ENCODE peak calls at places on chromosomes 11 and 22, in ten cellular contexts. One of them, this sample, is unnamed.

GRCh38 chr11:110345756-110346155 is 49.3 kb upstream of the RDX start:
- DNase-seq in MV-4-11: no peak
- DNase-seq in fibroblast of pulmonary artery: no peak
- DNase-seq in thyroid gland: no peak
- DNase-seq in cardiac muscle cell: no peak
- DNase-seq in AG10803: no peak
- DNase-seq in CD4-positive, alpha-beta T cell: no peak
- DNase-seq in T-helper 2 cell treated with Interferon-gamma antibody and Interleukin-4, amounts not matched to agents 5 μg/mL and 100 μg/mL, for 36 hours: peak; percentile 17
- DNase-seq in naive thymus-derived CD8-positive, alpha-beta T cell: no peak
- DNase-seq in D341Med: no peak
- DNase-seq in this sample: peak; percentile 58

GRCh38 chr11:91433284-91434010 is 791.2 kb upstream of the FAT3 start:
- DNase-seq in D341Med: no peak
- DNase-seq in fibroblast of pulmonary artery: no peak
- DNase-seq in thyroid gland: no peak
- DNase-seq in T-helper 2 cell treated with Interferon-gamma antibody and Interleukin-4, amounts not matched to agents 5 μg/mL and 100 μg/mL, for 36 hours: no peak
- DNase-seq in CD4-positive, alpha-beta T cell: no peak
- DNase-seq in AG10803: no peak
- DNase-seq in naive thymus-derived CD8-positive, alpha-beta T cell: no peak
- DNase-seq in cardiac muscle cell: no peak
- DNase-seq in MV-4-11: no peak
- DNase-seq in this sample: no peak

GRCh38 chr11:63729326-63729725 is 39.2 kb downstream of the ZFTA start:
- DNase-seq in thyroid gland: no peak
- DNase-seq in CD4-positive, alpha-beta T cell: no peak
- DNase-seq in AG10803: no peak
- DNase-seq in naive thymus-derived CD8-positive, alpha-beta T cell: no peak
- DNase-seq in cardiac muscle cell: no peak
- DNase-seq in MV-4-11: no peak
- DNase-seq in D341Med: no peak
- DNase-seq in fibroblast of pulmonary artery: no peak
- DNase-seq in T-helper 2 cell treated with Interferon-gamma antibody and Interleukin-4, amounts not matched to agents 5 μg/mL and 100 μg/mL, for 36 hours: no peak
- DNase-seq in this sample: no peak

GRCh38 chr11:6319001-6319878 is 1.1 kb downstream of the CAVIN3 start:
- DNase-seq in naive thymus-derived CD8-positive, alpha-beta T cell: no peak
- DNase-seq in AG10803: peak; percentile 48
- DNase-seq in MV-4-11: no peak
- DNase-seq in cardiac muscle cell: peak; percentile 76
- DNase-seq in thyroid gland: peak; percentile 23
- DNase-seq in D341Med: no peak
- DNase-seq in T-helper 2 cell treated with Interferon-gamma antibody and Interleukin-4, amounts not matched to agents 5 μg/mL and 100 μg/mL, for 36 hours: no peak
- DNase-seq in CD4-positive, alpha-beta T cell: no peak
- DNase-seq in fibroblast of pulmonary artery: peak; percentile 52
- DNase-seq in this sample: peak; percentile 57

GRCh38 chr22:31036671-31037550 is 44.2 kb upstream of the SMTN start:
- DNase-seq in D341Med: peak; percentile 54
- DNase-seq in MV-4-11: no peak
- DNase-seq in naive thymus-derived CD8-positive, alpha-beta T cell: no peak
- DNase-seq in T-helper 2 cell treated with Interferon-gamma antibody and Interleukin-4, amounts not matched to agents 5 μg/mL and 100 μg/mL, for 36 hours: no peak
- DNase-seq in cardiac muscle cell: no peak
- DNase-seq in fibroblast of pulmonary artery: no peak
- DNase-seq in CD4-positive, alpha-beta T cell: no peak
- DNase-seq in thyroid gland: no peak
- DNase-seq in AG10803: peak; percentile 90
- DNase-seq in this sample: no peak

GRCh38 chr22:33918676-33919590 is 1.3 kb downstream of the LARGE1 start:
- DNase-seq in T-helper 2 cell treated with Interferon-gamma antibody and Interleukin-4, amounts not matched to agents 5 μg/mL and 100 μg/mL, for 36 hours: no peak
- DNase-seq in MV-4-11: no peak
- DNase-seq in thyroid gland: no peak
- DNase-seq in cardiac muscle cell: no peak
- DNase-seq in D341Med: no peak
- DNase-seq in CD4-positive, alpha-beta T cell: no peak
- DNase-seq in AG10803: peak; percentile 43
- DNase-seq in fibroblast of pulmonary artery: no peak
- DNase-seq in naive thymus-derived CD8-positive, alpha-beta T cell: no peak
- DNase-seq in this sample: no peak

GRCh38 chr11:62195945-62196344 is 5.9 kb downstream of the SCGB1D1 start:
- DNase-seq in T-helper 2 cell treated with Interferon-gamma antibody and Interleukin-4, amounts not matched to agents 5 μg/mL and 100 μg/mL, for 36 hours: no peak
- DNase-seq in AG10803: no peak
- DNase-seq in D341Med: no peak
- DNase-seq in fibroblast of pulmonary artery: no peak
- DNase-seq in MV-4-11: no peak
- DNase-seq in cardiac muscle cell: no peak
- DNase-seq in naive thymus-derived CD8-positive, alpha-beta T cell: no peak
- DNase-seq in thyroid gland: no peak
- DNase-seq in CD4-positive, alpha-beta T cell: no peak
- DNase-seq in this sample: no peak

GRCh38 chr22:24230911-24231656 is 13.8 kb downstream of the GGT5 start:
- DNase-seq in MV-4-11: no peak
- DNase-seq in cardiac muscle cell: peak; percentile 36
- DNase-seq in fibroblast of pulmonary artery: no peak
- DNase-seq in naive thymus-derived CD8-positive, alpha-beta T cell: peak; percentile 60
- DNase-seq in thyroid gland: peak; percentile 36
- DNase-seq in CD4-positive, alpha-beta T cell: peak; percentile 58
- DNase-seq in D341Med: peak; percentile 77
- DNase-seq in AG10803: no peak
- DNase-seq in T-helper 2 cell treated with Interferon-gamma antibody and Interleukin-4, amounts not matched to agents 5 μg/mL and 100 μg/mL, for 36 hours: peak; percentile 42
- DNase-seq in this sample: peak; percentile 32

GRCh38 chr11:131845255-131845654 is 474.8 kb downstream of the NTM start:
- DNase-seq in naive thymus-derived CD8-positive, alpha-beta T cell: no peak
- DNase-seq in T-helper 2 cell treated with Interferon-gamma antibody and Interleukin-4, amounts not matched to agents 5 μg/mL and 100 μg/mL, for 36 hours: no peak
- DNase-seq in MV-4-11: no peak
- DNase-seq in thyroid gland: no peak
- DNase-seq in AG10803: no peak
- DNase-seq in D341Med: no peak
- DNase-seq in CD4-positive, alpha-beta T cell: no peak
- DNase-seq in fibroblast of pulmonary artery: no peak
- DNase-seq in cardiac muscle cell: no peak
- DNase-seq in this sample: no peak

GRCh38 chr11:13143486-13144297 is 133.9 kb upstream of the BMAL1 start:
- DNase-seq in naive thymus-derived CD8-positive, alpha-beta T cell: no peak
- DNase-seq in fibroblast of pulmonary artery: no peak
- DNase-seq in cardiac muscle cell: no peak
- DNase-seq in thyroid gland: no peak
- DNase-seq in T-helper 2 cell treated with Interferon-gamma antibody and Interleukin-4, amounts not matched to agents 5 μg/mL and 100 μg/mL, for 36 hours: no peak
- DNase-seq in D341Med: no peak
- DNase-seq in MV-4-11: peak; percentile 8
- DNase-seq in AG10803: no peak
- DNase-seq in CD4-positive, alpha-beta T cell: no peak
- DNase-seq in this sample: no peak

GRCh38 chr11:7555067-7555699 is 41.4 kb downstream of the PPFIBP2 start:
- DNase-seq in AG10803: no peak
- DNase-seq in D341Med: no peak
- DNase-seq in MV-4-11: no peak
- DNase-seq in CD4-positive, alpha-beta T cell: no peak
- DNase-seq in naive thymus-derived CD8-positive, alpha-beta T cell: no peak
- DNase-seq in thyroid gland: peak; percentile 98
- DNase-seq in T-helper 2 cell treated with Interferon-gamma antibody and Interleukin-4, amounts not matched to agents 5 μg/mL and 100 μg/mL, for 36 hours: no peak
- DNase-seq in cardiac muscle cell: no peak
- DNase-seq in fibroblast of pulmonary artery: no peak
- DNase-seq in this sample: no peak

GRCh38 chr11:3855808-3856491 is 486 bp downstream of the STIM1 start:
- DNase-seq in T-helper 2 cell treated with Interferon-gamma antibody and Interleukin-4, amounts not matched to agents 5 μg/mL and 100 μg/mL, for 36 hours: peak; percentile 48
- DNase-seq in AG10803: peak; percentile 23
- DNase-seq in thyroid gland: peak; percentile 56
- DNase-seq in cardiac muscle cell: peak; percentile 51
- DNase-seq in naive thymus-derived CD8-positive, alpha-beta T cell: peak; percentile 46
- DNase-seq in MV-4-11: peak; percentile 20
- DNase-seq in D341Med: peak; percentile 63
- DNase-seq in CD4-positive, alpha-beta T cell: peak; percentile 39
- DNase-seq in fibroblast of pulmonary artery: no peak
- DNase-seq in this sample: peak; percentile 39

GRCh38 chr11:132058211-132058772 is 687.9 kb downstream of the NTM start:
- DNase-seq in AG10803: peak; percentile 50
- DNase-seq in T-helper 2 cell treated with Interferon-gamma antibody and Interleukin-4, amounts not matched to agents 5 μg/mL and 100 μg/mL, for 36 hours: no peak
- DNase-seq in MV-4-11: peak; percentile 99
- DNase-seq in D341Med: no peak
- DNase-seq in fibroblast of pulmonary artery: peak; percentile 55
- DNase-seq in CD4-positive, alpha-beta T cell: no peak
- DNase-seq in thyroid gland: no peak
- DNase-seq in naive thymus-derived CD8-positive, alpha-beta T cell: no peak
- DNase-seq in cardiac muscle cell: no peak
- DNase-seq in this sample: no peak

GRCh38 chr22:39292561-39293074 is 26.8 kb downstream of the RPL3 start:
- DNase-seq in fibroblast of pulmonary artery: peak; percentile 97
- DNase-seq in T-helper 2 cell treated with Interferon-gamma antibody and Interleukin-4, amounts not matched to agents 5 μg/mL and 100 μg/mL, for 36 hours: no peak
- DNase-seq in thyroid gland: peak; percentile 87
- DNase-seq in D341Med: no peak
- DNase-seq in MV-4-11: peak; percentile 88
- DNase-seq in cardiac muscle cell: peak; percentile 56
- DNase-seq in naive thymus-derived CD8-positive, alpha-beta T cell: no peak
- DNase-seq in CD4-positive, alpha-beta T cell: no peak
- DNase-seq in AG10803: peak; percentile 90
- DNase-seq in this sample: peak; percentile 98

GRCh38 chr22:49509016-49509415 is 318.7 kb downstream of the BRD1 start:
- DNase-seq in fibroblast of pulmonary artery: no peak
- DNase-seq in D341Med: no peak
- DNase-seq in AG10803: no peak
- DNase-seq in MV-4-11: no peak
- DNase-seq in T-helper 2 cell treated with Interferon-gamma antibody and Interleukin-4, amounts not matched to agents 5 μg/mL and 100 μg/mL, for 36 hours: no peak
- DNase-seq in thyroid gland: no peak
- DNase-seq in cardiac muscle cell: no peak
- DNase-seq in naive thymus-derived CD8-positive, alpha-beta T cell: no peak
- DNase-seq in CD4-positive, alpha-beta T cell: no peak
- DNase-seq in this sample: no peak

This sample was measured in dermis blood vessel endothelial cell.